ENCODE peak calls at places on chromosomes 7 and 10, in six cellular contexts. V, O, X, W, E and N are unnamed samples.

GRCh38 chr7:24825931-24826661 is 68.8 kb upstream of the GSDME start:
- DNase-seq in V (no peak), O (no peak), X (no peak), W (no peak), E (no peak), N (peak; percentile 97)

GRCh38 chr7:57416601-57417358 is 33.2 kb upstream of the ZNF716 start:
- DNase-seq in V (no peak), O (no peak), X (no peak), W (no peak), E (no peak), N (no peak)

GRCh38 chr10:129621062-129621461 is 154.0 kb downstream of the MGMT start:
- DNase-seq in V (no peak), O (no peak), X (no peak), W (no peak), E (no peak), N (no peak)

GRCh38 chr10:52706347-52707070 is 66.1 kb downstream of the MBL2 start:
- DNase-seq in V (no peak), O (no peak), X (no peak), W (no peak), E (no peak), N (no peak)

GRCh38 chr10:83371696-83372490 is 767.4 kb upstream of the GHITM start:
- DNase-seq in V (no peak), O (no peak), X (no peak), W (no peak), E (no peak), N (no peak)

GRCh38 chr10:33134011-33134751 is 176.2 kb upstream of the ITGB1 start:
- DNase-seq in V (peak; percentile 94), O (no peak), X (peak; percentile 48), W (no peak), E (no peak), N (peak; percentile 90)

GRCh38 chr7:79290398-79290797 is 163.1 kb downstream of the MAGI2 start:
- DNase-seq in V (no peak), O (no peak), X (no peak), W (no peak), E (no peak), N (no peak)

GRCh38 chr7:77253151-77253550 is 53.5 kb upstream of the FGL2 start:
- DNase-seq in V (no peak), O (no peak), X (no peak), W (no peak), E (no peak), N (no peak)

GRCh38 chr10:49539320-49539885 is 482 bp upstream of the ERCC6 start:
- DNase-seq in V (peak; percentile 58), O (peak; percentile 21), X (no peak), W (peak; percentile 49), E (peak; percentile 9), N (peak; percentile 13)

GRCh38 chr10:94617389-94617944 is 66.1 kb upstream of the CYP2C18 start:
- DNase-seq in V (no peak), O (no peak), X (no peak), W (no peak), E (no peak), N (no peak)

GRCh38 chr7:106420741-106421140 is 136.0 kb upstream of the NAMPT start:
- DNase-seq in V (no peak), O (no peak), X (no peak), W (no peak), E (no peak), N (no peak)

GRCh38 chr7:11896663-11897062 is 64.7 kb upstream of the THSD7A start:
- DNase-seq in V (no peak), O (no peak), X (no peak), W (no peak), E (no peak), N (no peak)

GRCh38 chr10:43113201-43113893 is 24.9 kb upstream of the CSGALNACT2 start:
- DNase-seq in V (no peak), O (no peak), X (no peak), W (no peak), E (no peak), N (no peak)

GRCh38 chr7:48089415-48089975 is 430 bp downstream of the UPP1 start:
- DNase-seq in V (no peak), O (no peak), X (peak; percentile 48), W (no peak), E (peak; percentile 76), N (no peak)

GRCh38 chr7:151389768-151390593 is 19.9 kb downstream of the WDR86 start:
- DNase-seq in V (no peak), O (no peak), X (no peak), W (no peak), E (no peak), N (no peak)

GRCh38 chr10:44051091-44051490 is 333.8 kb downstream of the CXCL12 start:
- DNase-seq in V (no peak), O (no peak), X (no peak), W (no peak), E (no peak), N (no peak)

GRCh38 chr10:48506147-48506917 is 98.5 kb downstream of the ARHGAP22 start:
- DNase-seq in V (no peak), O (peak; percentile 34), X (no peak), W (peak; percentile 44), E (no peak), N (peak; percentile 39)